ENCODE peak calls at places on chromosomes 1 and 21, in four cellular contexts. I, M, X and J are unnamed samples.

GRCh38 chr1:18644469-18645171 is 14.0 kb downstream of the PAX7 start:
- DNase-seq in I (no peak), M (no peak), X (no peak), J (no peak)

GRCh38 chr1:221742555-221743415 is 896 bp upstream of the DUSP10 start:
- DNase-seq in I (peak; percentile 96), M (peak; percentile 61), X (peak; percentile 76), J (peak; percentile 94)

GRCh38 chr1:11529763-11530730 is 51.1 kb downstream of the DISP3 start:
- DNase-seq in I (no peak), M (no peak), X (no peak), J (no peak)

GRCh38 chr1:94552071-94552586 is 10.6 kb upstream of the F3 start:
- DNase-seq in I (peak; percentile 47), M (no peak), X (no peak), J (no peak)

GRCh38 chr1:102572637-102573036 is 535.7 kb downstream of the COL11A1 start:
- DNase-seq in I (no peak), M (no peak), X (no peak), J (no peak)

GRCh38 chr1:110188116-110188618 is 21.9 kb upstream of the KCNC4 start:
- DNase-seq in I (no peak), M (peak; percentile 25), X (no peak), J (no peak)

GRCh38 chr1:72439036-72439435 is 156.7 kb upstream of the NEGR1 start:
- DNase-seq in I (no peak), M (peak; percentile 27), X (no peak), J (no peak)

GRCh38 chr21:31557421-31557955 is 102.0 kb upstream of the SOD1 start:
- DNase-seq in I (no peak), M (no peak), X (no peak), J (no peak)

GRCh38 chr1:227357229-227358078 is 39.2 kb upstream of the CDC42BPA start:
- DNase-seq in I (peak; percentile 65), M (peak; percentile 94), X (no peak), J (no peak)

GRCh38 chr1:212259693-212260480 is 25.3 kb upstream of the PPP2R5A start:
- DNase-seq in I (no peak), M (no peak), X (no peak), J (no peak)

GRCh38 chr1:233355841-233356704 is 28.5 kb downstream of the MAP3K21 start:
- DNase-seq in I (no peak), M (no peak), X (no peak), J (no peak)

GRCh38 chr1:86621286-86621685 is 74.4 kb downstream of the CLCA4 start:
- DNase-seq in I (no peak), M (no peak), X (no peak), J (no peak)